ENCODE peak calls at places on chromosomes 5 and 9, in four cellular contexts. E is left lung, T is thyroid gland, G is PC-3. N is an unnamed sample.

GRCh38 chr9:123590499-123590898 is 234.5 kb downstream of the CRB2 start:
- DNase-seq in T (no peak), G (no peak), E (no peak), N (no peak)

GRCh38 chr9:85212209-85212608 is 529.5 kb downstream of the AGTPBP1 start:
- DNase-seq in T (no peak), E (no peak), G (no peak), N (no peak)

GRCh38 chr9:78821126-78821822 is 524.3 kb downstream of the PSAT1 start:
- DNase-seq in E (no peak), T (no peak), G (peak; percentile 65), N (no peak)

GRCh38 chr5:38453506-38453905 is 102.9 kb downstream of the LIFR start:
- DNase-seq in T (no peak), E (no peak), G (no peak), N (no peak)

GRCh38 chr9:129761293-129761900 is 8.6 kb upstream of the PTGES start:
- DNase-seq in E (no peak), T (no peak), G (no peak), N (no peak)

GRCh38 chr9:30198463-30199309 is 2185.8 kb upstream of the ACO1 start:
- DNase-seq in E (peak; percentile 38), G (no peak), T (no peak), N (no peak)

GRCh38 chr5:77308154-77308960 is 97.9 kb downstream of the PDE8B start:
- DNase-seq in G (no peak), E (no peak), T (peak; percentile 79), N (no peak)

GRCh38 chr5:173302546-173303155 is 25.6 kb downstream of the STC2 start:
- DNase-seq in E (no peak), G (peak; percentile 96), T (no peak), N (no peak)

GRCh38 chr5:172282277-172283019 is 1.1 kb downstream of the UBTD2 start:
- DNase-seq in G (peak; percentile 91), T (no peak), E (no peak), N (no peak)

GRCh38 chr9:98074119-98074990 is 17.8 kb downstream of the NANS start:
- DNase-seq in E (no peak), T (peak; percentile 69), G (peak; percentile 70), N (no peak)

GRCh38 chr5:37247036-37247435 is 2.1 kb downstream of the CPLANE1 start:
- DNase-seq in E (no peak), T (no peak), G (no peak), N (no peak)

GRCh38 chr9:87517732-87518131 is 20.1 kb downstream of the DAPK1 start:
- DNase-seq in T (no peak), G (no peak), E (no peak), N (no peak)

GRCh38 chr5:72871358-72872024 is 55.0 kb downstream of the TNPO1 start:
- DNase-seq in T (no peak), G (no peak), E (no peak), N (no peak)

GRCh38 chr9:28539432-28539831 is 966.2 kb upstream of the C9orf72 start:
- DNase-seq in G (peak; percentile 50), E (no peak), T (no peak), N (no peak)

GRCh38 chr5:64330728-64331231 is 165.1 kb downstream of the RNF180 start:
- DNase-seq in G (no peak), E (peak; percentile 35), T (peak; percentile 77), N (no peak)

GRCh38 chr9:90899287-90899686 is 97.7 kb downstream of the SYK start:
- DNase-seq in T (no peak), G (no peak), E (no peak), N (no peak)

GRCh38 chr9:105254226-105254625 is 9.8 kb downstream of the SLC44A1 start:
- DNase-seq in T (peak; percentile 26), E (no peak), G (no peak), N (no peak)

GRCh38 chr5:170892201-170892600 is 30.4 kb downstream of the RANBP17 start:
- DNase-seq in G (peak; percentile 39), E (no peak), T (no peak), N (no peak)

GRCh38 chr5:170896779-170897178 is 35.0 kb downstream of the RANBP17 start:
- DNase-seq in G (peak; percentile 19), T (peak; percentile 4), E (peak; percentile 62), N (no peak)
- TF ChIP-seq CTCF in G (peak; percentile 44), T (peak; percentile 19), E (no peak), N (no peak)

DNA sequence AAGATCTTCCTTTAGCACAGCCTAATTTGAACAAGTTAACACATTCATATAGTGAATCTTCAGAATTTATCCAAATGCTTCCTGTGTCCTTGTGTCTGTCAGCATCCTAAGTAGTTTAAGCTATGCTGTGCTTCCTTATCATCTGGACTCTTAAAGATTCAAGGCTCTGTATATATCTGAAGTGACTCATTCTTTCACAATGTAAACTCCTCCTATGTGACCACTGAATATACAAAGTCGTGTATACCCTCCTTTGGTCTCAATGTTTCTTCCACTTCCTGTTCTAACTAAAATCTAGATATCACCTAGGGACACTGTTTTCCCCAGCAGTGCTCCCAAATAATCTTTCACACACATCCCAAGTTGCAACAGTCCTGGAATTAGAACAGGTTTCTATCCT is 935.7 kb upstream of the NUDT12 start:
- DNase-seq in T (no peak), G (peak; percentile 73), E (no peak), N (no peak)
- H3K27ac ChIP-seq in T (no peak overlapping the region), G (no peak overlapping the region), E (no peak overlapping the region), N (no peak overlapping the region)

GRCh38 chr9:127921592-127922120 is 4.8 kb upstream of the ST6GALNAC4 start:
- DNase-seq in T (peak; percentile 62), G (peak; percentile 62), E (peak; percentile 93), N (no peak)
- H3K4me3 ChIP-seq in T (no peak overlapping the region), G (peak overlapping the region; percentile 64), E (no peak overlapping the region), N (peak overlapping the region; percentile 44)

DNA sequence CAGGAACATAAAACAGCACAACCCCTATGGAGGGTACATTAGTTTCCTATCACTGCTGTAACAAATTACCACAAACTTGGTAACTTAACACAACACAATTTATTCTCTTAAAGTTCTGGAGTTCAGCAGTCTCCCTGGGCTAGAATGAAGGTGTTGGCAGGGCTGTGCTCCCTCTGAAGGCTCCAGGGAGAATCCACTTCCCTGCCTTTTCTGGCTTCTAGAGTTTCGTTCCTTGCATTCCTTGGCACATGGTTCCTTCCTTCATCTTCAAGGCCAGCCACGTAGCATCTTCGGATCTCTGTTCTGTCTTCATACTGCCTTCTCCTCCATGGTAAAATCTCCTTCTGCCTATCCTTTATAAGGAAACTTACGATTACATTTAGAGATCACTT is 25.0 kb upstream of the GSN start:
- DNase-seq in G (no peak), T (no peak), E (no peak), N (no peak)
- TF ChIP-seq CTCF in G (no peak), T (no peak), E (no peak), N (no peak)

GRCh38 chr9:127030814-127031740 is 91.4 kb downstream of the ANGPTL2 start:
- DNase-seq in E (no peak), G (no peak), T (no peak), N (no peak)
- H3K27ac ChIP-seq in E (no peak overlapping the region), G (no peak overlapping the region), T (no peak overlapping the region), N (no peak overlapping the region)

N was measured in ascending aorta.